ENCODE peak calls at places on chromosomes 1 and 21, in six cellular contexts. Z is heart left ventricle, T is cardiac fibroblast, W is DND-41, F is neural progenitor cell, H is mammary epithelial cell. P is an unnamed sample.

GRCh38 chr1:236259043-236259442 is 22.7 kb downstream of the ERO1B start:
- DNase-seq in W (no peak), Z (no peak), F (no peak), T (no peak), H (no peak), P (peak; percentile 71)

GRCh38 chr1:202143768-202144509 is 598 bp downstream of the ARL8A start:
- DNase-seq in T (peak; percentile 36), H (no peak), W (peak; percentile 71), F (peak; percentile 62), Z (peak; percentile 83), P (no peak)

GRCh38 chr1:28329395-28330153 is 734 bp downstream of the MED18 start:
- DNase-seq in W (no peak), F (peak; percentile 60), Z (no peak), T (peak; percentile 37), H (no peak), P (no peak)

GRCh38 chr1:212858461-212859265 is 588 bp downstream of the FLVCR1 start:
- DNase-seq in Z (no peak), W (no peak), T (peak; percentile 34), F (peak; percentile 32), H (peak; percentile 48), P (no peak)

GRCh38 chr1:119906927-119907652 is 10.8 kb upstream of the ADAM30 start:
- DNase-seq in T (no peak), F (no peak), H (no peak), W (no peak), Z (no peak), P (no peak)

GRCh38 chr1:74343191-74343590 is 108.0 kb downstream of the TNNI3K start:
- DNase-seq in T (no peak), Z (no peak), H (no peak), F (peak; percentile 39), W (no peak), P (no peak)

GRCh38 chr1:113253979-113254378 is 136.3 kb upstream of the MAGI3 start:
- DNase-seq in W (no peak), Z (no peak), T (no peak), H (no peak), F (peak; percentile 24), P (no peak)

GRCh38 chr1:50423670-50424000 is 392 bp upstream of the DMRTA2 start:
- DNase-seq in W (no peak), F (no peak), H (peak; percentile 33), T (no peak), Z (peak; percentile 40), P (no peak)

GRCh38 chr1:15833069-15833679 is 14.3 kb upstream of the SPEN start:
- DNase-seq in H (peak; percentile 84), T (no peak), F (no peak), W (peak; percentile 86), Z (peak; percentile 68), P (peak; percentile 55)

GRCh38 chr1:78483903-78484302 is 6.9 kb upstream of the PTGFR start:
- DNase-seq in F (peak; percentile 26), H (no peak), W (no peak), T (peak; percentile 35), Z (no peak), P (no peak)

GRCh38 chr1:179091691-179092165 is 9.9 kb downstream of the TOR3A start:
- DNase-seq in T (peak; percentile 95), W (no peak), H (peak; percentile 39), Z (no peak), F (no peak), P (no peak)

GRCh38 chr1:61724721-61725694 is at the start of gene TM2D1:
- DNase-seq in Z (peak; percentile 94), H (peak; percentile 86), T (peak; percentile 91), F (peak; percentile 93), W (peak; percentile 87), P (peak; percentile 82)

GRCh38 chr21:15121655-15122120 is 56.9 kb upstream of the NRIP1 start:
- DNase-seq in W (no peak), T (peak; percentile 60), F (no peak), H (peak; percentile 11), Z (no peak), P (no peak)

GRCh38 chr21:17045214-17045835 is 467.5 kb upstream of the CXADR start:
- DNase-seq in W (no peak), H (peak; percentile 6), T (peak; percentile 58), F (no peak), Z (no peak), P (peak; percentile 10)

GRCh38 chr1:97334454-97334853 is 586.4 kb downstream of the DPYD start:
- DNase-seq in Z (no peak), H (peak; percentile 19), W (no peak), F (no peak), T (peak; percentile 63), P (no peak)

GRCh38 chr1:243496173-243496553 is 240.3 kb downstream of the SDCCAG8 start:
- DNase-seq in Z (no peak), H (no peak), T (no peak), W (no peak), F (peak; percentile 26), P (no peak)

GRCh38 chr1:45348020-45348419 is 7.8 kb upstream of the MUTYH start:
- DNase-seq in W (no peak), H (peak; percentile 17), F (no peak), Z (no peak), T (peak; percentile 26), P (no peak)

GRCh38 chr1:234598974-234599616 is 10.9 kb downstream of the IRF2BP2 start:
- DNase-seq in H (no peak), Z (no peak), F (no peak), T (peak; percentile 72), W (no peak), P (no peak)

GRCh38 chr1:234597894-234598293 is 12.1 kb downstream of the IRF2BP2 start:
- DNase-seq in H (peak; percentile 51), T (peak; percentile 70), Z (no peak), W (peak; percentile 71), F (peak; percentile 56), P (peak; percentile 71)

GRCh38 chr1:234600418-234601216 is 9.4 kb downstream of the IRF2BP2 start:
- DNase-seq in W (no peak), H (peak; percentile 35), F (no peak), T (peak; percentile 77), Z (no peak), P (peak; percentile 68)

GRCh38 chr1:234601217-234602017 is 8.6 kb downstream of the IRF2BP2 start:
- DNase-seq in F (no peak), Z (no peak), W (peak; percentile 52), T (peak; percentile 69), H (peak; percentile 25), P (peak; percentile 84)

DNA sequence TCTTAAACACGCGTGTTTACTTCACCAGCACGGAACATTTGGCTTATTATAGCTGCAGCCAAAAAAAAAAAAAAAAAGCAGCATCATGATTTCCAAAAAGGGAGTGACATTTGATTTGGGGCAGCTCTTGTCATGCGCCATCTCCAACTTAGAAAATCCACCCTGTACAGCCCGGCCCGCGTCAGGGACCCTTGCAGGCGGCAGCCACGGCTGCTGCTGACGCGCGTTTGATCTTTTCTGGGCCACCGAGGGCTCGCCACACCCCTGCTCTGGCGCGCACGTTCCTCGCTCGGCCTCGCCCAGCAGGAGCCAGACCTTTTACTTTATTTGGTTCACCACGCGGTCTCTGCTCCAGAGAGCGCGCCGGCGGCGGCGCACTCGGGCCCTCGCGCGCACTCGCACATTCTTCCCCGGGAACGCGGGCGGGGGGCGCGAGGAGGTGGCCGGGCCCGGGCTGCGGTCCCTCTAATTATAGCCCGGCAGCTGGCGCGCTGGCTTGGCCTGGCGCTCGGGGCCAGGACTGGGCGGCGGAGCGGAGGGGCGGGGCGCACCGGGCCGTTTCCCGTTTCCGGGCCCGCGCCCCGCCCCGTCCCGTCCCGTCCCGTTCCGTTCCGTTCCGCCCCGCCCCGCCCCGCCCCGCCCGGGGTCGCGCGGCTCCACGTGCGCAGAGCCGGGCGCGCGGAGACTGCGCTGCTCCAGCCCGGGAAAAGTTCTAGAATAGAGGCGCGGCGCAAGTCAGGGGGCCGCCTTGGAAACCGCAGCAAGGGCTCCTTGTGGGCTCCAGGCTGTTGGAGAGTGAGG is 10.2 kb downstream of the IRF2BP2 start:
- DNase-seq in F (peak; percentile 96), Z (peak; percentile 94), T (peak; percentile 92), H (peak; percentile 87), W (peak; percentile 91), P (peak; percentile 81)
- H3K4me3 ChIP-seq in F (peak overlapping the region; percentile 43), Z (peak overlapping the region; percentile 84), T (peak overlapping the region; percentile 46), H (peak overlapping the region; percentile 60), W (peak overlapping the region; percentile 58), P (peak overlapping the region; percentile 59)

DNA sequence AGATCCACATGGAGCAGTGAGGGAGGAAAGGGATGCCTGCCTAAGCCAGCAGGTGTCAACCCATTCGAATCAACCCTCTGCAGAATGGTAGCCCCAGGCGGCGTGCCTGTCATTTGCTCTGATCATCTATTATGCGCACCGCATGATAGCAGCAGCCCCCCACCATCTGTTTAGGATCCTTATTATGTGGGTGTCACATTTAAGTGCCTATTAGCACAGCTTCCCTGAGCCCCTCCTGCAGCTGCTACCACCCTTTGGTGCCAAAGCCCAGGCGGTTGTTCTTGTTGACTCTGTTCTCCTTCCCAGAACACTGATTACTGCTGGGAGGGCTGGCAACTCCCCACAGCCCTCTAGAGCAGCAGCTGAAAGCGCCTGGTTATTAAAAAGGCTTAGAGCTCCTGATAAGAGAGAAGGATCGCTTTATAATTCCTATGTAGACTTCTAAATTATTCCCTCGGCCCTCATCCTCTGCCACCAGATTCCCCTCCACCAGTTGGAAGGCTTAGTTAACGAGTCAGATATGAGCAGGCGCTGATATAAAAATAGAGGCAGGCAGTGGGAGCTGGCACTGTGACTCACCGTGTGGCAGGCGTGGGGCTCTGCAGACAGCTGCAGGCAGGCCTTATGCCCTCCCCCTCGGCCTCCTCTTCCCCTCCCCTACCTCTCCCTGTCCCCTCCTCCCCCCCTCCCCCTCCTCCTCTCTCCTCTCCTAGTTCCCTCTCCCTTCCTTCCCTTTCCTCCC is 23.0 kb downstream of the ACTA1 start:
- DNase-seq in T (peak; percentile 62), F (peak; percentile 56), H (peak; percentile 43), Z (peak; percentile 81), W (peak; percentile 43), P (peak; percentile 20)
- H3K4me3 ChIP-seq in T (no peak overlapping the region), F (no peak overlapping the region), H (no peak overlapping the region), Z (peak overlapping the region; percentile 42), W (no peak overlapping the region), P (no peak overlapping the region)

DNA sequence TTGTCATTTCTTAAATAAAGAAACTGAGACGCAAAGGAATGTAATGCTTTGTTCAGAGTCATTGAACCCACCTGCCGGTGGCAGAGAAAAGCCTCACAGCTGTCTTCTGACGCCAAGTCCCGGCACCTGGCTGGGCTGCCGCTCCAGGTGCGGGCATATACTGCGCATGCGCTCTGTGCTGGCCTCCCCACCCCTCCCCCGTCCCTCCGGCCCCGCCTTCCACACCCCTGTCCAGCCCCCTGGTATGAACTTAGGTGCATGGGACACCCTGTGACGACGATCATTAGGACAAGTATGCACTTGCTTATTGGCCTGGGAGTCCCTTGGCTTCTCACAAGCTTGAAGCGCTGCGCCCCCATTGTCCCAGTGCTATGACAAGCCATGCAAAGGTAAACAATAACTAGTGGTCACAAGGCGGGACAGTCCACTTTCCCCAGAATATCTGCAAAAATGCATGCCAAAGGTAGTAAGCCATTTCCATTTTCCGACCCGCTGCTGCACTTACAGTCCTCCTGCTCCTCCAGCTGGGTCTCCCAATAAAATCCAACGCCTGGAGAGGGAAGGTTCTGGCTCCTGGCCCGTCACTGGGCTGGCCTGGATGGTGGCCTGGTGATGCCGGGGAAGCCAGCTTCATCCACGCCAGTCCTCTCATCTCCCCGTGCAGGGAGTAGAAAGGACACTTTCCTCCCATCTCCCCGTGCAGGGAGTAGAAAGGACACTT is 100.4 kb downstream of the PSMG1 start:
- DNase-seq in H (peak; percentile 25), Z (no peak), F (peak; percentile 51), T (no peak), W (no peak), P (peak; percentile 32)
- H3K4me3 ChIP-seq in H (no peak overlapping the region), Z (no peak overlapping the region), F (no peak overlapping the region), T (no peak overlapping the region), W (no peak overlapping the region), P (no peak overlapping the region)

DNA sequence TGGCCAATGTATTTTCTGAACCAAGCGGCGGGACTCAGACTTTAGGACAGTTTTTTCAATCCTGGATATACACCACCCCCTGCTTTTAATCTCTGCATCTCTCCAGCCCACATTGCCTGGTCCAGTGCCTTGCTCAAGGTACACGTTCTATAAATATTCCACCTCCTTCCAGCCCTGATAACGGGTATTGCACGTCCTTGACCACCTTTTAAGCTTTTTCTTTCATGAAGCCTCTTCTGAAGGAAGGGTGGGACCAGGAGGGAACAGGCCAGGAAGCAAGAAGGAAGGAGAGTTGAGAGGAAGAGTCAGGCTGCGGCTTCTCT is 3.4 kb downstream of the S100A16 start:
- DNase-seq in W (no peak), F (no peak), Z (no peak), H (no peak), T (no peak), P (no peak)
- H3K4me3 ChIP-seq in W (no peak overlapping the region), F (no peak overlapping the region), Z (peak overlapping the region; percentile 69), H (peak overlapping the region; percentile 37), T (no peak overlapping the region), P (no peak overlapping the region)